ENCODE peak calls at places on chromosomes 3 and 15, in ten cellular contexts. X is foreskin fibroblast, V is gastrocnemius medialis, Y is spleen, G is cardiac fibroblast, I is neural progenitor cell, L is HFF-Myc, D is Karpas-422, J is NT2/D1, B is heart right ventricle. P is an unnamed sample.

GRCh38 chr3:13494463-13495350 is 14.6 kb downstream of the HDAC11 start:
- DNase-seq in J (no peak), B (no peak), L (no peak), D (peak), G (peak), Y (peak), I (peak), X (no peak), V (no peak), P (no peak)

GRCh38 chr15:49330166-49330565 is 92.9 kb upstream of the FGF7 start:
- DNase-seq in G (no peak), X (peak), I (no peak), Y (no peak), D (no peak), B (no peak), V (no peak), L (peak), J (no peak), P (no peak)

GRCh38 chr15:92930061-92930460 is 29.9 kb downstream of the CHD2 start:
- DNase-seq in V (no peak), B (no peak), L (no peak), G (no peak), Y (no peak), D (no peak), J (no peak), I (no peak), X (no peak), P (no peak)

GRCh38 chr3:18446067-18446793 is 21.1 kb upstream of the SATB1 start:
- DNase-seq in G (no peak), B (no peak), I (peak), V (no peak), X (no peak), J (no peak), L (no peak), Y (no peak), D (no peak), P (peak)

GRCh38 chr3:16896094-16896627 is 11.4 kb downstream of the PLCL2 start:
- DNase-seq in B (no peak), L (no peak), G (no peak), Y (no peak), I (no peak), V (no peak), D (no peak), J (no peak), X (no peak), P (no peak)

GRCh38 chr3:16318216-16318615 is 53.2 kb downstream of the OXNAD1 start:
- DNase-seq in V (no peak), B (no peak), L (no peak), G (peak), X (peak), I (no peak), D (no peak), J (no peak), Y (no peak), P (no peak)

GRCh38 chr3:48502728-48503168 is 1.2 kb downstream of the SHISA5 start:
- DNase-seq in L (no peak), D (no peak), V (peak), J (no peak), X (no peak), I (no peak), B (peak), Y (no peak), G (no peak), P (peak)

GRCh38 chr15:76974456-76975083 is 20.4 kb upstream of the PSTPIP1 start:
- DNase-seq in G (no peak), J (no peak), B (no peak), D (no peak), L (no peak), I (no peak), Y (no peak), X (no peak), V (no peak), P (no peak)

GRCh38 chr3:154970796-154971195 is 109.3 kb upstream of the MME start:
- DNase-seq in L (peak), V (no peak), B (no peak), G (peak), J (no peak), Y (no peak), D (no peak), X (peak), I (no peak), P (no peak)

GRCh38 chr3:44906997-44907396 is 32.6 kb downstream of the TGM4 start:
- DNase-seq in G (peak), Y (no peak), J (no peak), B (no peak), L (no peak), X (no peak), D (no peak), V (no peak), I (no peak), P (no peak)

GRCh38 chr3:158794206-158794605 is 7.6 kb upstream of the MFSD1 start:
- DNase-seq in Y (no peak), D (no peak), J (no peak), G (no peak), B (no peak), L (no peak), X (no peak), I (no peak), V (no peak), P (no peak)

GRCh38 chr3:158792709-158793108 is 9.1 kb upstream of the MFSD1 start:
- DNase-seq in D (no peak), V (no peak), J (no peak), G (peak), I (no peak), Y (no peak), X (peak), B (no peak), L (no peak), P (no peak)

GRCh38 chr3:158788446-158788845 is 13.4 kb upstream of the MFSD1 start:
- DNase-seq in I (no peak), B (no peak), V (no peak), G (peak), L (no peak), J (no peak), Y (no peak), X (no peak), D (no peak), P (no peak)

GRCh38 chr3:158789592-158789991 is 12.3 kb upstream of the MFSD1 start:
- DNase-seq in Y (no peak), J (no peak), B (no peak), L (no peak), I (no peak), V (no peak), G (peak), D (peak), X (peak), P (peak)

GRCh38 chr3:158791259-158791920 is 10.5 kb upstream of the MFSD1 start:
- DNase-seq in L (no peak), Y (no peak), D (peak), G (peak), J (no peak), I (peak), V (no peak), X (peak), B (no peak), P (no peak)
- H3K4me3 ChIP-seq in L (no peak), Y (no peak), D (peak), G (no peak), J (no peak), I (no peak), V (peak), X (peak), B (no peak), P (no peak)

GRCh38 chr3:83968386-83968785 is 990.4 kb upstream of the CADM2 start:
- DNase-seq in V (no peak), D (no peak), G (no peak), L (no peak), X (no peak), I (no peak), B (no peak), J (no peak), Y (no peak), P (no peak)
- H3K4me3 ChIP-seq in V (no peak), D (no peak), G (no peak), L (no peak), X (no peak), I (no peak), B (no peak), J (no peak), Y (no peak), P (no peak)

GRCh38 chr3:98735296-98735695 is 27.8 kb upstream of the ST3GAL6 start:
- DNase-seq in B (no peak), L (no peak), G (no peak), I (no peak), V (no peak), Y (no peak), X (no peak), D (no peak), J (no peak), P (no peak)
- H3K4me3 ChIP-seq in B (no peak), L (no peak), G (no peak), I (no peak), V (no peak), Y (no peak), X (no peak), D (no peak), J (no peak), P (no peak)

GRCh38 chr15:37789881-37790280 is 144.6 kb upstream of the TMCO5A start:
- DNase-seq in G (peak), D (no peak), L (no peak), I (no peak), J (no peak), X (peak), V (no peak), Y (no peak), B (no peak), P (no peak)

GRCh38 chr15:37792351-37792750 is 142.1 kb upstream of the TMCO5A start:
- DNase-seq in J (no peak), G (no peak), X (no peak), V (no peak), L (no peak), B (no peak), Y (no peak), I (no peak), D (no peak), P (no peak)

GRCh38 chr15:37791693-37792092 is 142.7 kb upstream of the TMCO5A start:
- DNase-seq in B (no peak), J (no peak), I (no peak), Y (no peak), D (no peak), X (no peak), G (no peak), V (no peak), L (no peak), P (no peak)

GRCh38 chr15:37793851-37794250 is 140.6 kb upstream of the TMCO5A start:
- DNase-seq in X (no peak), Y (no peak), G (no peak), L (no peak), V (no peak), I (peak), J (no peak), B (no peak), D (no peak), P (no peak)

DNA sequence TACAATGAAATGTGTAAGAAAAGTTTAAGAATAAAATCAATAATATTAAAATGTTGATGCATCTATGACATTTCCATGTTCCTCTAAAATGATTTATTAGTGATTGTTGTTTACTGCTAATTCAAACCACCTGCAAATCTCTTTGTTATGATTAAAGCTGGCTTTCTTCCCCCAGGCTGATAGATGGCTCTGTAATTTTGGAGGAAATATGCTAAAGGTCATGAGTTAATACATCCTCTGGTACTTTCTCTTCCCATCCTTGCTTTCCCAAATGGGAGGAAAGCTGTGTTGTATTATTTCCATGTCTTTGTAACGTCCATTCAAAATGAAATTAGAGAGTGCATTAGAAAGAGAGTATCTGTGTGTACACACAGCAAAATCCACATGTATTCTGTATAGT is 139.5 kb upstream of the TMCO5A start:
- DNase-seq in X (no peak), G (no peak), J (no peak), B (no peak), I (no peak), L (no peak), V (no peak), D (no peak), Y (no peak), P (no peak)
- H3K4me3 ChIP-seq in X (no peak), G (no peak), J (no peak), B (no peak), I (no peak), L (no peak), V (no peak), D (no peak), Y (no peak), P (no peak)

GRCh38 chr3:85524104-85524503 is 565.3 kb downstream of the CADM2 start:
- DNase-seq in B (no peak), L (no peak), V (no peak), J (no peak), Y (no peak), G (no peak), X (no peak), D (no peak), I (no peak), P (no peak)
- H3K4me3 ChIP-seq in B (no peak), L (no peak), V (no peak), J (no peak), Y (no peak), G (no peak), X (no peak), D (no peak), I (no peak), P (no peak)

GRCh38 chr15:75661779-75662140 is 14.0 kb downstream of the SNX33 start:
- DNase-seq in Y (no peak), J (no peak), D (no peak), I (no peak), G (no peak), L (no peak), V (no peak), X (no peak), B (no peak), P (no peak)

GRCh38 chr15:75661041-75661778 is 13.5 kb downstream of the SNX33 start:
- DNase-seq in X (peak), Y (peak), G (peak), B (peak), V (peak), L (peak), J (no peak), D (no peak), I (peak), P (peak)

GRCh38 chr15:75666823-75667501 is 19.2 kb downstream of the SNX33 start:
- DNase-seq in B (peak), X (peak), Y (peak), J (no peak), G (peak), D (peak), V (peak), I (no peak), L (peak), P (no peak)

GRCh38 chr15:75662823-75663519 is 15.3 kb downstream of the SNX33 start:
- DNase-seq in Y (no peak), L (no peak), D (no peak), I (no peak), X (peak), J (no peak), V (no peak), B (no peak), G (no peak), P (no peak)

GRCh38 chr15:75663931-75664421 is 16.3 kb downstream of the SNX33 start:
- DNase-seq in B (no peak), J (no peak), I (no peak), X (no peak), D (no peak), G (no peak), L (no peak), Y (no peak), V (no peak), P (no peak)
- H3K4me3 ChIP-seq in B (no peak), J (no peak), I (no peak), X (no peak), D (no peak), G (no peak), L (no peak), Y (no peak), V (no peak), P (no peak)

GRCh38 chr3:126743350-126743749 is 39.3 kb downstream of the CHCHD6 start:
- DNase-seq in D (no peak), G (no peak), B (no peak), V (no peak), I (no peak), L (no peak), Y (no peak), X (no peak), J (no peak), P (no peak)

GRCh38 chr3:126746395-126747177 is 42.5 kb downstream of the CHCHD6 start:
- DNase-seq in D (no peak), V (peak), J (no peak), G (peak), Y (no peak), I (no peak), L (peak), B (peak), X (peak), P (no peak)

GRCh38 chr3:126745760-126746394 is 41.8 kb downstream of the CHCHD6 start:
- DNase-seq in D (no peak), J (no peak), B (peak), X (no peak), Y (no peak), I (no peak), G (no peak), V (peak), L (no peak), P (no peak)

GRCh38 chr3:126743781-126744180 is 39.7 kb downstream of the CHCHD6 start:
- DNase-seq in L (no peak), Y (no peak), B (no peak), V (no peak), I (no peak), D (no peak), G (no peak), X (no peak), J (no peak), P (no peak)

DNA sequence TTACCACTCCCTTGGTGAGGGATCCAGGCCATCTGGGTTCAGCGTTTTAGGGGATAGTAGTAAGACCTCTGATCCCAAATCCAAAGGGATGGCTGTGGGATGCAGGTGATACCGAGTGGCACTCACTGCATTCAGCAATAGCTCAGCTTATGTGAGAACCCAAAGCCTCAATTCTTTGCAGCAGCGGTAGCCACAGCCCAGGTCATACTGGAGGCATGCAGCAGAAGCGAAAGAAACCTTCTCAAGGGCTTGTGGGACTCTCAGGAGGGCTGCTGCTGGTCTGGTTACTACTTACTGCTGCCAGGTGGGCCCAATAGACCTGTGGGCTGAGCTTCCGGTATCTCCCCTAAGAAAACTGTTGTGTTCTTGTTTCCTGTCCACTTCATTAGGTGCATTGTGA is 38.0 kb downstream of the CHCHD6 start:
- DNase-seq in G (no peak), L (no peak), D (no peak), V (no peak), J (no peak), Y (no peak), I (no peak), B (no peak), X (no peak), P (no peak)
- H3K4me3 ChIP-seq in G (no peak), L (no peak), D (no peak), V (no peak), J (no peak), Y (no peak), I (no peak), B (no peak), X (no peak), P (no peak)

GRCh38 chr3:32705232-32705631 is 20.2 kb downstream of the CNOT10 start:
- DNase-seq in G (no peak), B (no peak), I (no peak), D (no peak), J (no peak), X (no peak), L (no peak), V (no peak), Y (no peak), P (no peak)

GRCh38 chr3:32700244-32700643 is 15.3 kb downstream of the CNOT10 start:
- DNase-seq in D (no peak), G (no peak), L (no peak), Y (no peak), I (no peak), X (no peak), V (no peak), B (no peak), J (no peak), P (no peak)

GRCh38 chr3:32707026-32707370 is 22.0 kb downstream of the CNOT10 start:
- DNase-seq in Y (no peak), G (no peak), I (no peak), D (no peak), B (no peak), J (no peak), V (no peak), X (no peak), L (no peak), P (no peak)

GRCh38 chr3:32706348-32707025 is 21.5 kb downstream of the CNOT10 start:
- DNase-seq in B (no peak), L (no peak), X (no peak), V (no peak), G (no peak), D (no peak), J (no peak), Y (no peak), I (no peak), P (no peak)

GRCh38 chr3:32703491-32703968 is 18.5 kb downstream of the CNOT10 start:
- DNase-seq in J (no peak), Y (no peak), L (no peak), D (peak), I (no peak), G (peak), V (no peak), X (no peak), B (no peak), P (no peak)
- H3K4me3 ChIP-seq in J (no peak), Y (no peak), L (no peak), D (no peak), I (no peak), G (no peak), V (no peak), X (no peak), B (no peak), P (no peak)

DNA sequence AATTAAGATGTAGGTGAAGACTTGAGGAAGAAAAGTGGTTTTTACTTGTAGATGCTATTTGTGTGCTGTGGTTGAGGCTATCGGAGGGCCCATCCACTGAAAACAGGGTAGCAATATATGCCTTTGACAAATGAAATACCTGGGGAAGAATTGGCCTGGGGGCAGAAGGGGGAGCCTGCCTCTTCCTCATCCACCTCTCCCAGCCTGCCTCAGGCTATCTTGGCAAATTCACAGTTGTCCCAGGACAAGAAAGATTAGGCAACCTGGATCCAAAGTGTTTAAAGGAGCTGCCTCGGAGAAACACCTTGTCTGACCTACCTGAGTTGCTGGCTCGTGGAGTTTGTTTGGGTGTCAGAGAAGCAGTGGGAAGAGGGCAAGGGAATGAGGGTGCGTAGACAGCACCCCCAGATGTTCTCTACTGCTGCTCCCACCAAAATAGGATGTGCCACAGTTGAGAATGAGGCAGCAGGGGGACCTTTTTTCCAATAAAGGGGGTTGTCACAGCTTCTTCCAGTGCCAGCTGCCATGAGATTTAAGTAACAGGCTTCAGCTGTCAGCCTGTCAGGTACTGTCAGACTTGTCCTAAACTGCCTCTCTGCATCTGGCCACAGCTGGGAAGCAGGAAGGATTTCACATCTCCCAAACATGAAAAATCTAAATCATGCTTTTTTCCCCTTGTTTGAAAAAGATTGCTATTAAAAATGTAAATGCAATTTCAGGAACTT is 9.2 kb downstream of the PLEKHO2 start:
- DNase-seq in V (no peak), G (no peak), J (no peak), D (no peak), L (no peak), X (no peak), B (no peak), Y (no peak), I (peak), P (no peak)
- H3K4me3 ChIP-seq in V (no peak), G (no peak), J (no peak), D (no peak), L (no peak), X (no peak), B (no peak), Y (peak), I (no peak), P (no peak)